ENCODE peak calls at places on chromosomes 11 and 22, in four cellular contexts. G is breast epithelium, T is AG10803, O is AG04450. V is an unnamed sample.

GRCh38 chr11:129922674-129923073 is 27.3 kb upstream of the NFRKB start:
- DNase-seq in G (no peak), T (no peak), O (no peak), V (no peak)

GRCh38 chr22:23065495-23066122 is 4.7 kb upstream of the GNAZ start:
- DNase-seq in G (peak; percentile 35), T (no peak), O (no peak), V (no peak)

GRCh38 chr11:132644511-132644910 is 887.8 kb downstream of the OPCML start:
- DNase-seq in G (no peak), T (no peak), O (no peak), V (no peak)

GRCh38 chr11:126152586-126152985 is 58.9 kb downstream of the RPUSD4 start:
- DNase-seq in G (no peak), T (no peak), O (no peak), V (no peak)

GRCh38 chr22:46031561-46031960 is 54.6 kb upstream of the WNT7B start:
- DNase-seq in G (no peak), T (no peak), O (no peak), V (no peak)

GRCh38 chr11:123707606-123708205 is 33.8 kb downstream of the ZNF202 start:
- DNase-seq in G (no peak), T (peak; percentile 57), O (peak; percentile 39), V (peak; percentile 39)

GRCh38 chr11:131889146-131889577 is 518.7 kb downstream of the NTM start:
- DNase-seq in G (no peak), T (peak; percentile 96), O (peak; percentile 80), V (peak; percentile 55)

GRCh38 chr11:85182437-85183109 is 444.6 kb downstream of the DLG2 start:
- DNase-seq in G (no peak), T (peak; percentile 3), O (no peak), V (peak; percentile 10)

GRCh38 chr11:28674432-28675076 is 566.4 kb downstream of the METTL15 start:
- DNase-seq in G (no peak), T (peak; percentile 97), O (no peak), V (peak; percentile 82)

GRCh38 chr11:126840201-126840886 is 160.2 kb downstream of the KIRREL3 start:
- DNase-seq in G (no peak), T (peak; percentile 71), O (no peak), V (no peak)

GRCh38 chr22:33389927-33390326 is 331.7 kb upstream of the SYN3 start:
- DNase-seq in G (no peak), T (peak; percentile 3), O (peak; percentile 4), V (no peak)

GRCh38 chr22:41573677-41574264 is 13.0 kb downstream of the CSDC2 start:
- DNase-seq in G (no peak), T (no peak), O (no peak), V (no peak)

GRCh38 chr11:75563978-75564552 is 2.0 kb downstream of the SERPINH1 start:
- DNase-seq in G (no peak), T (peak; percentile 90), O (peak; percentile 74), V (peak; percentile 92)
- H3K4me3 ChIP-seq in G (peak overlapping the region; percentile 66), T (peak overlapping the region; percentile 99), O (peak overlapping the region; percentile 77), V (peak overlapping the region; percentile 99)

GRCh38 chr11:2447253-2447950 is 2.6 kb downstream of the KCNQ1 start:
- DNase-seq in G (no peak), T (peak; percentile 8), O (no peak), V (no peak)
- H3K4me3 ChIP-seq in G (no peak overlapping the region), T (no peak overlapping the region), O (no peak overlapping the region), V (no peak overlapping the region)

GRCh38 chr11:2762451-2762850 is 62.7 kb upstream of the KCNQ1OT1 start:
- DNase-seq in G (peak; percentile 45), T (no peak), O (no peak), V (no peak)

GRCh38 chr11:2762031-2762380 is 62.2 kb upstream of the KCNQ1OT1 start:
- DNase-seq in G (no peak), T (no peak), O (no peak), V (no peak)

GRCh38 chr11:2765491-2765890 is 65.7 kb upstream of the KCNQ1OT1 start:
- DNase-seq in G (no peak), T (no peak), O (no peak), V (no peak)

GRCh38 chr11:2766166-2766565 is 66.4 kb upstream of the KCNQ1OT1 start:
- DNase-seq in G (no peak), T (no peak), O (no peak), V (no peak)

DNA sequence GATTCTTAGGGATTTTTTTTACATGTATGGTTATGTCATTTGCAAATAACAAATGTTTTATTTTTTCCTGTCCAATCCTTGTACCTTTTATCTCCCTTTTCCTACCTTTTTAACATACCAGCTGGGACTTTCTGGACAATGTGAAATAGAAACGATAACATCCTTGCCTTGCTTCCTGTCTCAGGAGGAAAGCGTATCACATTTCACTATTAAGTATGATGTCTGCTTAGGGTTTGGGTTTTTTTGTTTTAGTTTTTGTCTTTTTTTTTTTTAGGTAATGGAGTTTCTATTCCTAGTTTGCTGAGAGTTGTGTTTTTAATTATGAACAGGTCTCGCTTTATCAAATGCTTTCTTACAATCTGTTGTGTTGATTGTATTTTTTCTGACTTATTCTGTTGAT is 64.1 kb upstream of the KCNQ1OT1 start:
- DNase-seq in G (no peak), T (no peak), O (no peak), V (no peak)
- H3K4me3 ChIP-seq in G (no peak overlapping the region), T (no peak overlapping the region), O (no peak overlapping the region), V (no peak overlapping the region)

GRCh38 chr22:28259774-28260173 is 340.7 kb upstream of the PITPNB start:
- DNase-seq in G (no peak), T (no peak), O (no peak), V (no peak)
- H3K4me3 ChIP-seq in G (no peak overlapping the region), T (no peak overlapping the region), O (no peak overlapping the region), V (no peak overlapping the region)

DNA sequence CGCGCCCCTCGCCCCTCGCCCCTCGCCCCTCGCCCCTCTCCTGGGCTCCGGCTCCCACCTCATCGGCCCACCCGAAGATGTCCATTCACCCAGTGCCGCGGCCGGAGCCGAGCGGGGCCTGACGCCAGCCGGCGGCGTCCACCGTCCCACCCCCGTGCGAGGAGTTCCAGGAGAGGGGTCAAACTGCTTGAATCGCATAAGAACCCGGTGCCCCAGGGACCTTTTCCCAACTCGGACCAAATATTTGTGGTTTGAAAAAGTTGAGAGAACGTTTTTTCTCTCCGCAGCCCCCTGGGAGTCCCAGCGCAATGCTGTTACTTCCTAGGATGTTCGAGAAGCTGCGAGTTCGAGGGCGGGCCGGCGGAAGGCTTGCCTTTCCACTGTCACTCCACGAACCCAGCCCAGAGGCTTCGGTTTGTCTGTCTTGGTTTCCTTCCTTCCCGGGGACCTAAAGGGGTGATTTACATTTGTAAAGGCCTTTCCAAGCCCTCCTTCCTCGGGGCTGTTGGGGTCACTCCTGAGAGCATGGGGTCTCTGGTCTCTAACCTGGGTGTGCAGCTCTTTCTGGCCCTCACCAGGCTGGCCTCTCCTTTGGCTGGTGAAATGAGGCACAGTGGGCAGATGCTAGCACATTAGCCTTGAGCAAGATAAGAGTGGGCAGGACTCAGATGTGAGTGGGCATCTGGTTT is 38.0 kb downstream of the ETS1 start:
- DNase-seq in G (no peak), T (no peak), O (no peak), V (peak; percentile 81)
- H3K4me3 ChIP-seq in G (peak overlapping the region; percentile 40), T (peak overlapping the region; percentile 55), O (peak overlapping the region; percentile 40), V (peak overlapping the region; percentile 36)

GRCh38 chr11:128686745-128687177 is 7.1 kb upstream of the FLI1 start:
- DNase-seq in G (no peak), T (peak; percentile 37), O (no peak), V (no peak)
- H3K4me3 ChIP-seq in G (peak overlapping the region; percentile 30), T (peak overlapping the region; percentile 49), O (peak overlapping the region; percentile 53), V (peak overlapping the region; percentile 47)